ENCODE peak calls at places on chromosomes 4 and X, in four cellular contexts. One of them, this sample, is unnamed.

GRCh38 chrX:10602646-10603045 is 17.7 kb downstream of the MID1 start:
- DNase-seq in IMR-90: no peak
- DNase-seq in A549: peak
- DNase-seq in K562: no peak
- DNase-seq in this sample: no peak

GRCh38 chr4:127634181-127634580 is 1.4 kb downstream of the INTU start:
- DNase-seq in IMR-90: peak
- DNase-seq in A549: no peak
- DNase-seq in K562: no peak
- DNase-seq in this sample: no peak

GRCh38 chrX:154373340-154374306 is 811 bp downstream of the FLNA start:
- DNase-seq in IMR-90: peak
- DNase-seq in A549: peak
- DNase-seq in K562: no peak
- DNase-seq in this sample: peak

GRCh38 chr4:20430555-20430954 is 178.8 kb downstream of the SLIT2 start:
- DNase-seq in IMR-90: peak
- DNase-seq in A549: no peak
- DNase-seq in K562: no peak
- DNase-seq in this sample: no peak

GRCh38 chr4:128847074-128847724 is 37.7 kb downstream of the JADE1 start:
- DNase-seq in IMR-90: peak
- DNase-seq in A549: no peak
- DNase-seq in K562: no peak
- DNase-seq in this sample: no peak

GRCh38 chr4:30535255-30535654 is 184.9 kb upstream of the PCDH7 start:
- DNase-seq in IMR-90: no peak
- DNase-seq in A549: no peak
- DNase-seq in K562: no peak
- DNase-seq in this sample: no peak

GRCh38 chrX:12548746-12549145 is 242.5 kb upstream of the PRPS2 start:
- DNase-seq in IMR-90: peak
- DNase-seq in A549: peak
- DNase-seq in K562: no peak
- DNase-seq in this sample: no peak

GRCh38 chr4:76310683-76311082 is 4.2 kb downstream of the STBD1 start:
- DNase-seq in IMR-90: no peak
- DNase-seq in A549: no peak
- DNase-seq in K562: no peak
- DNase-seq in this sample: no peak

GRCh38 chr4:146370841-146371240 is 150.9 kb downstream of the SLC10A7 start:
- DNase-seq in IMR-90: peak
- DNase-seq in A549: no peak
- DNase-seq in K562: no peak
- DNase-seq in this sample: no peak

GRCh38 chr4:158331863-158332262 is 121.6 kb downstream of the TMEM144 start:
- DNase-seq in IMR-90: no peak
- DNase-seq in A549: no peak
- DNase-seq in K562: no peak
- DNase-seq in this sample: no peak

GRCh38 chrX:151970661-151971060 is 3.8 kb downstream of the GABRE start:
- DNase-seq in IMR-90: peak
- DNase-seq in A549: peak
- DNase-seq in K562: no peak
- DNase-seq in this sample: peak

GRCh38 chr4:7137346-7138200 is 54.8 kb upstream of the SORCS2 start:
- DNase-seq in IMR-90: no peak
- DNase-seq in A549: no peak
- DNase-seq in K562: no peak
- DNase-seq in this sample: no peak

GRCh38 chr4:104425948-104426347 is 68.7 kb downstream of the CXXC4 start:
- DNase-seq in IMR-90: no peak
- DNase-seq in A549: no peak
- DNase-seq in K562: no peak
- DNase-seq in this sample: no peak
- TF ChIP-seq RAD21 in IMR-90: no peak
- TF ChIP-seq RAD21 in A549: no peak
- TF ChIP-seq RAD21 in K562: no peak
- TF ChIP-seq RAD21 in this sample: no peak

GRCh38 chr4:40479378-40479777 is 144.2 kb downstream of the CHRNA9 start:
- DNase-seq in IMR-90: no peak
- DNase-seq in A549: no peak
- DNase-seq in K562: no peak
- DNase-seq in this sample: no peak

GRCh38 chr4:40471923-40472322 is 136.8 kb downstream of the CHRNA9 start:
- DNase-seq in IMR-90: peak
- DNase-seq in A549: no peak
- DNase-seq in K562: no peak
- DNase-seq in this sample: no peak

GRCh38 chr4:40478215-40478614 is 143.1 kb downstream of the CHRNA9 start:
- DNase-seq in IMR-90: no peak
- DNase-seq in A549: no peak
- DNase-seq in K562: no peak
- DNase-seq in this sample: no peak

GRCh38 chr4:40475609-40476008 is 140.5 kb downstream of the CHRNA9 start:
- DNase-seq in IMR-90: no peak
- DNase-seq in A549: peak
- DNase-seq in K562: no peak
- DNase-seq in this sample: peak

DNA sequence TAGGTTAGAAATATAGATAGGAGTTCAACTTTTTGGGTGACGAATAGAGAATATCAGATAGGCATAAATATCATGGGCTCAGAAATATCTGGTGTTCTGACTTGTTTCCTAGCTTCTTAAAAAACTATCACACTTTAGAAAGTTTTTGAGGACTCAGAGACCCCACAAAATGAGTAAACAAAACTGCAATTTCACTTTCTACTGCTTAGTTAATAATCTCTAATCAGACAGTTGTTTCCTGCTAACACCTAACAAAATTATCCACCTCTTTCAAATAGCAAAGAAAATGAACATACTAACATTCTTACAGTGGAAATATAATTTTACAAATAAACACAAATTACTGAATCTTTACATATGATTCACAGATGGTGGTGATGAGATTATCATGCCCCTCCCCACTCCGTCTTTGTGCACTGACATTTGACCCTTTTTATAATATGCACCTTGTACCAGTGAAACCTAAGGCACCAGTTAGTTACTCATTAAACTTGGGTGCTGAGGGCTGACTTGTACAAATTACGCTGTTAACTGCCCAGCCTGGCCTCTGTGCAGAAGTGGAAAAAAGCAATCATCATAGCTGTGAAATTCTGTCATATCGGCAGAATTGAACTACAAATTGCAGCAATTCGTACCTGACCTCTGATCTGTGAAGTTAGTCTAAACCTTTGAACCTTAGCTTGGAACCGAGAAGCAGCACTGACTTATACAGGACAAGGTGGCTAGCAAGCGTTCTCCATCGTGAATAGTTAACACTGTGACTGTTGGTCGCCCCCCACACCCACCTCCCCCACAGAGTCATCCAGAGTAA is 138.7 kb downstream of the CHRNA9 start:
- DNase-seq in IMR-90: no peak
- DNase-seq in A549: peak
- DNase-seq in K562: no peak
- DNase-seq in this sample: peak
- TF ChIP-seq RAD21 in IMR-90: no peak
- TF ChIP-seq RAD21 in A549: no peak
- TF ChIP-seq RAD21 in K562: no peak
- TF ChIP-seq RAD21 in this sample: no peak

DNA sequence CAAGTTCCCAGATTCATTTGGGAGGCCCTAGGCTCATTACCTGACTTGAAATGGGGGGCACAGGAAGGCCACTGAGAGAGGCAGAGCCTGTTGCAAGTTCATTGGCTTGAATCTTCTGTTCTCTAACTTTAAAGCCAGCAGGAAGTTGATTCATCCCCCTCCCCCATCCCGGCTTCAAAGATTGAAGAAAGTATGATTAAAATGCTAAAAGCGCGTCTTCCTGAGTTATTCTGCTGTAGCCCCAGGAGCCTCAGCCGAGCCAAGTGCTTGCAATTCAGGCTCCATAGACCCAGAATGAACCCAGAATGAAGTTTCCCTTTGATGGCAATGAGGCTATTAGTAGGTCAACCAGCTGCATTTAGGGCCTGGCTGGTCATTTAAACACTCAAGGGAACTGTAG is 14.7 kb downstream of the CHST7 start:
- DNase-seq in IMR-90: peak
- DNase-seq in A549: peak
- DNase-seq in K562: no peak
- DNase-seq in this sample: no peak
- TF ChIP-seq RAD21 in IMR-90: no peak
- TF ChIP-seq RAD21 in A549: no peak
- TF ChIP-seq RAD21 in K562: no peak
- TF ChIP-seq RAD21 in this sample: no peak

GRCh38 chr4:1279253-1279652 is 10.4 kb upstream of the MAEA start:
- DNase-seq in IMR-90: no peak
- DNase-seq in A549: no peak
- DNase-seq in K562: no peak
- DNase-seq in this sample: no peak
- TF ChIP-seq RAD21 in IMR-90: no peak
- TF ChIP-seq RAD21 in A549: no peak
- TF ChIP-seq RAD21 in K562: no peak
- TF ChIP-seq RAD21 in this sample: no peak

GRCh38 chr4:33073811-33074210 is 2353.6 kb downstream of the PCDH7 start:
- DNase-seq in IMR-90: peak
- DNase-seq in A549: no peak
- DNase-seq in K562: no peak
- DNase-seq in this sample: no peak
- TF ChIP-seq RAD21 in IMR-90: no peak
- TF ChIP-seq RAD21 in A549: no peak
- TF ChIP-seq RAD21 in K562: no peak
- TF ChIP-seq RAD21 in this sample: no peak

DNA sequence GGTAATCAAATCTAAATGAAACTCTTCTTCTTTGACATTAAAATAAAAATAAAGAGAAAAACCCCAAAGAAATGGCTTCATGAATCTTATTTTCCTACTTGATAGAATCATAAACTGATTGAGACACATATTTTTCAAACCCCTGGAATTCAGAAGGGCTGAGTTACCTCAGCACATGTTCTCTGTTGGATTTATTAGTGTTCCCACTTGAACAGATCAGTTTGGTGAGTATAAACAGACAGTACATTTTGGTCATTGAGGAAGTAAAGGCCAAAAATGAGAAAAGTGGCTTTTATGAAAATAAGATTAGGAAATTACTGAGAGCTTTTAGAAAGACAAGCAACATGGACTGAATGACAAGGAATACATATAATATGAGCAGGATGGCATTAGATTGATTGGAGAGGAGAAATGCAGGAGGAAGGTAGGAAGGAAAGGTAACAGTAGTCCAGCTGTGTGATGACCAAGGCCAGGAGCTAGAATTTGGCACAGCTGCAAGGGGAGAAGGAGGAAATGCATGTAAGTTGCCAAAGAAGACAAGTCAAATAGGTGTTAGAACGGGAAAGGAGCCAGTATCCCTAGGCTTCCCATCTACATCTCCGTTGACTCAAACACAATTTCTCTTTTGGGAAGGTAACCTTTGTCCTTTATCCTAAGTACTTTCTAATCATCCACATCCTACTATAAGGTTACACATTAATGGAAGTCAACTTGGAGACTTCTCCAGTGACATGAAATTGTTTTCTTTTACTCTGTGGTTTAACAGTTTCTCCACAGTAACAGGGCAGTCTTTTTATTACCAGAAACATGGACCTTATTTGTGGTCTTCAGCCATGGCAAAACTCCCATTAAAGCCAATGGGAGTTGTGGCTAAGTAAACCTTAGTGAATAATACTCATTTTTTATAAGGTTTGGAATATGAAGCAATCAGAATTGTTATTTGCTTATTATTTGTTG is 620.2 kb downstream of the ANKRD50 start:
- DNase-seq in IMR-90: no peak
- DNase-seq in A549: no peak
- DNase-seq in K562: no peak
- DNase-seq in this sample: no peak
- TF ChIP-seq RAD21 in IMR-90: no peak
- TF ChIP-seq RAD21 in A549: no peak
- TF ChIP-seq RAD21 in K562: no peak
- TF ChIP-seq RAD21 in this sample: no peak

GRCh38 chr4:3491681-3492405 is 28.7 kb downstream of the DOK7 start:
- DNase-seq in IMR-90: peak
- DNase-seq in A549: no peak
- DNase-seq in K562: no peak
- DNase-seq in this sample: no peak

GRCh38 chr4:3488791-3489190 is 25.7 kb downstream of the DOK7 start:
- DNase-seq in IMR-90: no peak
- DNase-seq in A549: no peak
- DNase-seq in K562: no peak
- DNase-seq in this sample: no peak

GRCh38 chr4:3487861-3488260 is 24.8 kb downstream of the DOK7 start:
- DNase-seq in IMR-90: no peak
- DNase-seq in A549: no peak
- DNase-seq in K562: no peak
- DNase-seq in this sample: no peak

GRCh38 chr4:3486556-3487270 is 23.6 kb downstream of the DOK7 start:
- DNase-seq in IMR-90: no peak
- DNase-seq in A549: no peak
- DNase-seq in K562: no peak
- DNase-seq in this sample: no peak

GRCh38 chr4:3489451-3489962 is 26.4 kb downstream of the DOK7 start:
- DNase-seq in IMR-90: no peak
- DNase-seq in A549: peak
- DNase-seq in K562: no peak
- DNase-seq in this sample: no peak
- TF ChIP-seq RAD21 in IMR-90: no peak
- TF ChIP-seq RAD21 in A549: no peak
- TF ChIP-seq RAD21 in K562: no peak
- TF ChIP-seq RAD21 in this sample: no peak

GRCh38 chr4:66235876-66236275 is 565.6 kb upstream of the EPHA5 start:
- DNase-seq in IMR-90: no peak
- DNase-seq in A549: no peak
- DNase-seq in K562: no peak
- DNase-seq in this sample: no peak
- TF ChIP-seq RAD21 in IMR-90: no peak
- TF ChIP-seq RAD21 in A549: no peak
- TF ChIP-seq RAD21 in K562: no peak
- TF ChIP-seq RAD21 in this sample: no peak

GRCh38 chr4:96519291-96519690 is 679.4 kb downstream of the PDHA2 start:
- DNase-seq in IMR-90: no peak
- DNase-seq in A549: no peak
- DNase-seq in K562: no peak
- DNase-seq in this sample: no peak
- TF ChIP-seq RAD21 in IMR-90: no peak
- TF ChIP-seq RAD21 in A549: no peak
- TF ChIP-seq RAD21 in K562: no peak
- TF ChIP-seq RAD21 in this sample: no peak

DNA sequence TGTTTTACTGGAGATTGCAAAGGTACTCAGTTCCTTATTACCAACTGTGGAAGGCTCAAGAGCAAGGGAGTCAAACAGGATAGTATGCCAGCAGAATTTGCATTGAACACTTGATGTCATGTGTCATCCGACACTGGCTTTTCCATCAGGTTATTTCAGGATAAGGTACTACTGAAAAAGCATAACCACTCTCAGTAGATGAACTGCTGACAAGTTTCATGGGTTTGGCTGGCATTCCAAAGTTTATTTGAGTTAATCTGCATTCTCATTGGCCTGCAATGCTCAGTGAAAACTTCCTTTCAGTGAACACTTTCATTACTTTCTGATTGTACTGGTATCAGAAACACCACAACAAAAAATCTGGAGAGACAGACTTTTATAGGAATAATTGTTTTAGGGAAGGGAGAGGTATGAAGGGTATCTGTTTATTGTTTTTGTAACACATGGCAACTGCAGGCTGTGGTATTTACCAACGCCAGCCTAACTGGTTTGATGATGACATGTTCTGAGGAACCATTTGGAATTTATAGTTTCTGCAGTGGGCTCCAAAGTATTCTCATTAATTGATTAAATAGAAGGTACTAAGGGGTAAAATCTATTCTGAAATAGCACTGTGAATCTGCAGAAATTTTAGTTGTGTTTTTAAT is 345.7 kb upstream of the NR3C2 start:
- DNase-seq in IMR-90: peak
- DNase-seq in A549: no peak
- DNase-seq in K562: no peak
- DNase-seq in this sample: no peak
- TF ChIP-seq RAD21 in IMR-90: no peak
- TF ChIP-seq RAD21 in A549: no peak
- TF ChIP-seq RAD21 in K562: no peak
- TF ChIP-seq RAD21 in this sample: no peak

This sample was measured in HepG2.